ENCODE peak calls at places on chromosomes 12 and 14, in eight cellular contexts. M is osteoblast, Z is brain microvascular endothelial cell, P is A549, J is cardiac fibroblast, G is RWPE1, K is neural crest cell, H is BJ. V is an unnamed sample.

GRCh38 chr14:88630565-88630964 is 67.7 kb downstream of the ZC3H14 start:
- DNase-seq in M (peak; percentile 74), H (peak; percentile 19), J (peak; percentile 67), Z (peak; percentile 93), G (no peak), K (no peak), P (no peak), V (peak; percentile 41)

GRCh38 chr12:54419088-54419887 is at the start of gene ITGA5:
- DNase-seq in Z (peak; percentile 53), H (no peak), K (peak; percentile 18), P (peak; percentile 90), G (peak; percentile 93), M (peak; percentile 98), J (peak; percentile 79), V (no peak)

GRCh38 chr12:52634266-52635056 is 16.1 kb upstream of the KRT73 start:
- DNase-seq in Z (no peak), P (no peak), G (no peak), M (no peak), K (no peak), J (no peak), H (no peak), V (no peak)

GRCh38 chr14:61396694-61397093 is 75.3 kb downstream of the PRKCH start:
- DNase-seq in P (no peak), G (no peak), H (no peak), K (no peak), Z (no peak), J (no peak), M (no peak), V (no peak)

GRCh38 chr14:96324219-96324618 is 38.9 kb downstream of the ATG2B start:
- DNase-seq in M (no peak), G (no peak), J (no peak), P (no peak), H (no peak), K (no peak), Z (no peak), V (no peak)

GRCh38 chr12:4943067-4943937 is 33.6 kb downstream of the KCNA1 start:
- DNase-seq in Z (no peak), G (no peak), H (no peak), M (no peak), K (no peak), J (no peak), P (no peak), V (no peak)

GRCh38 chr12:112716099-112717093 is 75.2 kb upstream of the RPH3A start:
- DNase-seq in P (peak; percentile 25), K (peak; percentile 8), G (peak; percentile 23), J (peak; percentile 15), M (no peak), Z (peak; percentile 16), H (no peak), V (no peak)

GRCh38 chr12:52082988-52083637 is 3.6 kb downstream of the SMIM41 start:
- DNase-seq in Z (peak; percentile 20), G (peak; percentile 69), P (peak; percentile 85), K (peak; percentile 72), J (peak; percentile 49), H (no peak), M (peak; percentile 98), V (no peak)

GRCh38 chr14:63388766-63389431 is 70.2 kb upstream of the GPHB5 start:
- DNase-seq in M (peak; percentile 14), H (no peak), G (peak; percentile 14), K (peak; percentile 53), Z (peak; percentile 51), J (peak; percentile 73), P (peak; percentile 20), V (peak; percentile 31)

GRCh38 chr14:62077676-62078261 is 315.5 kb downstream of the SNAPC1 start:
- DNase-seq in J (no peak), M (no peak), Z (no peak), K (no peak), H (no peak), G (no peak), P (no peak), V (no peak)

GRCh38 chr12:62832528-62832927 is 102.4 kb downstream of the PPM1H start:
- DNase-seq in J (no peak), G (no peak), M (no peak), H (no peak), Z (no peak), K (no peak), P (no peak), V (no peak)

GRCh38 chr12:54229624-54230212 is 40.9 kb upstream of the SMUG1 start:
- DNase-seq in H (peak; percentile 91), G (peak; percentile 93), K (no peak), M (peak; percentile 92), P (peak; percentile 66), Z (peak; percentile 94), J (peak; percentile 96), V (peak; percentile 89)

GRCh38 chr12:27924350-27925140 is 48.0 kb downstream of the PTHLH start:
- DNase-seq in H (no peak), Z (no peak), J (peak; percentile 53), G (no peak), K (no peak), M (no peak), P (no peak), V (no peak)

GRCh38 chr12:122688291-122688690 is 14.9 kb downstream of the HCAR2 start:
- DNase-seq in K (no peak), P (no peak), H (no peak), M (no peak), G (no peak), J (no peak), Z (no peak), V (no peak)

GRCh38 chr14:39491134-39491541 is 58.9 kb upstream of the FBXO33 start:
- DNase-seq in H (no peak), Z (peak; percentile 12), M (no peak), G (peak; percentile 12), P (peak; percentile 15), J (peak; percentile 66), K (no peak), V (no peak)

GRCh38 chr12:65655074-65655493 is 169.2 kb upstream of the HMGA2 start:
- DNase-seq in G (no peak), M (no peak), Z (no peak), J (peak; percentile 82), H (no peak), P (no peak), K (no peak), V (no peak)

GRCh38 chr12:75542942-75543341 is 31.5 kb upstream of the KRR1 start:
- DNase-seq in P (no peak), J (no peak), K (no peak), H (no peak), M (no peak), G (no peak), Z (no peak), V (no peak)

GRCh38 chr14:94572637-94573303 is 8.5 kb upstream of the SERPINA5 start:
- DNase-seq in Z (no peak), H (no peak), G (no peak), P (no peak), M (peak; percentile 68), K (no peak), J (no peak), V (no peak)

GRCh38 chr14:51328089-51328941 is 88.3 kb downstream of the TMX1 start:
- DNase-seq in M (no peak), K (no peak), Z (peak; percentile 59), G (no peak), P (no peak), H (no peak), J (peak; percentile 76), V (no peak)

DNA sequence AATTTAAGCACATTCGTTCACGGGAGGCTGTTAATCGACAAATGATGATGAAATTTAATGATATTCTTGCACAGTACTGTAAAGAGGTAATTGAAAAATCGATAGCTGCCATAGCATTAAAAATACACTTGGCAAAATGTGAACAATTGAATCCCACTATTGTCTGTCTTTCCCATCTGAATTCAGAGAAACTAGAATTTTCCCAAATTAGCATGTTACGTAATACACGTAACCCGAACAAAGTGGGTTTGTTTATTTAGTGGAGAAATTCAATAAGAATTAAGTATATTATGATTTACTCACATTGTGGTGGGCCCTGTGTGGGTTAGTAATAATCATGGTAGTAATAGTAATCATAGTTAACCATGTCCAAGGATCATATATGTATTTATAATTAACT is 31.9 kb downstream of the DNAH10 start:
- DNase-seq in H (no peak), M (no peak), P (no peak), J (no peak), G (no peak), Z (no peak), K (no peak), V (no peak)
- TF ChIP-seq CTCF in H (no peak), M (no peak), P (no peak), J (no peak), G (no peak), Z (no peak), K (no peak), V (no peak)

DNA sequence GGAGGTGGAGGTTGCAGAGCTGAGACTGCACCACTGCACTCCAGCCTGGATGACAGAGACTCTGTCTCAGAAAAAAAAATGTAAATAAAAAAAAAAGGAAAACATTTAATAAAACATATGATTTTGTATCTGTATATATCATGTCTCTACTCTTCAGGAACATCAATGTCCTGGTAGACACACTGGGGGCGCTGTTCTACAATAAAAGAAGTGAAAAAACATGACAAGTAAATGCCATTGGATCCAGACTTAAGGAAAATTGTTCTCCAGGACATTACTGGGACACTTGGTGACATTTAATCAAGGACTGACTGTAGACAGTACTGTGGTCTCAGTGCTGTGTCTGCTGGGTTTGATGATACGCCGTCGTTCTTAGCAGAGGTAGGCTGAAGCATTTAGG is 15.5 kb upstream of the KLC1 start:
- DNase-seq in J (no peak), G (no peak), H (no peak), K (no peak), Z (no peak), P (no peak), M (no peak), V (no peak)
- TF ChIP-seq CTCF in J (no peak), G (no peak), H (no peak), K (no peak), Z (peak; percentile 30), P (peak; percentile 25), M (no peak), V (peak; percentile 33)

DNA sequence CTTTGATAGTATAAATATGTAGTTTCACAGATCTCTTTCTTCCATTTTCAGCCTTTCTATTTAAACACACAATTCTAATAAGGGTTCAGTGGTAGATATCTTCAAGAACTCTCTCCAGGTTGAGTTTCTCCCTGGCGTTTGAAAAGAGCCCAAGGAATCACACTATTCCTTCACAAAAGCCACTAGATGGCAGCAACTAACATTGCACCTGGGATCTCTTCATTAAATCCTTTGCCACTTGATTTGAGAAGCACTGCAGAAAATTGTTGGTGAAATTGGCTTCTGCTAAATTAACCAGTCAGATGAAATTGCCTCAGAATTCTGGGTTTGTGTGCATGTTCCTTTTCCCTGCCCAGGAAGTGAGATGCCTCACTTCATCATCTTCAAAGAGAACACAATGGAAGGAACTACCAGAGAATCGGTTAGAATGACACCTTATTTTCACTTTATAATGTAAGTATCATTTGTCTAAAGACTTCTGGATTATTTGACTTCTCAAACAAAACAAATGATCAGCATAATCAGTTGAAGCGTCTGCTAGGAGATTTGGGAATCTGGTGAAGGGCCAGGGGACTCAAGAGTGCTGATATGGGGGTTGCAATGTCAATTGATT is 6.8 kb downstream of the CCDC198 start:
- DNase-seq in M (peak; percentile 11), K (no peak), H (no peak), J (peak; percentile 61), Z (peak; percentile 25), P (no peak), G (peak; percentile 50), V (peak; percentile 4)
- TF ChIP-seq CTCF in M (peak; percentile 61), K (peak; percentile 76), H (peak; percentile 66), J (peak; percentile 63), Z (peak; percentile 74), P (peak; percentile 69), G (peak; percentile 72), V (peak; percentile 68)

DNA sequence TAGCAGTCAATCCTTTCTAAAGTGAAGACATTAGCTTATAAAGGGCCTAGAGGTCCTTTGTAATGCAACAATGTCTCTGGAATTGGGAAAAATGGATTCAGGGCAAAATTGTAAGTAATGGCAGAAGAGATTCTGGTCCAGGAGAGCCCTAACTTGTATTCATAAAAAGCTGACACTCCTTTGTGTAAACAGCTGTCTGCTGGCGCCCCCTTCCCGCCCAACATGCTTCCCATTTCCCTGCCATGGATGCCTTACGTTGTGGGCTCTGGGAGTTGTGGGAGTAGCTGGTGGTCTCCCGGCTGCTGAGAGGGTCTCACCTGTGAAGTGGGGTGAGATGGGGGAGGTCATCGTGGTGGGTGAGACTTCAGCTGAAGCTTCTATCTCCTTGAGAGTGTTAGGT is 2.3 kb downstream of the ACRBP start:
- DNase-seq in J (no peak), Z (no peak), M (peak; percentile 68), K (no peak), P (no peak), H (no peak), G (no peak), V (no peak)
- TF ChIP-seq CTCF in J (no peak), Z (peak; percentile 46), M (peak; percentile 33), K (no peak), P (no peak), H (peak; percentile 3), G (no peak), V (peak; percentile 14)